ENCODE peak calls at places on chromosomes 7 and 10, in five cellular contexts. Y is IMR-90, U is choroid plexus epithelial cell, X is coronary artery, P is astrocyte of the spinal cord. L is an unnamed sample.
A peak's percentile ranks its signal among the peaks of the same experiment; 100 is the strongest.

GRCh38 chr10:84296071-84296981 is 32.1 kb upstream of the CCSER2 start:
- DNase-seq in Y (peak; percentile 98), U (peak; percentile 67), X (no peak), P (peak; percentile 90), L (no peak)

GRCh38 chr10:15351099-15351820 is 19.8 kb downstream of the FAM171A1 start:
- DNase-seq in Y (no peak), U (no peak), X (no peak), P (no peak), L (no peak)

GRCh38 chr7:36639826-36640225 is 84.5 kb downstream of the AOAH start:
- DNase-seq in Y (no peak), U (no peak), X (no peak), P (no peak), L (no peak)

GRCh38 chr10:6649107-6649720 is 69.1 kb upstream of the PRKCQ start:
- DNase-seq in Y (no peak), U (no peak), X (no peak), P (no peak), L (no peak)

GRCh38 chr7:34158754-34159153 is 253.4 kb downstream of the BMPER start:
- DNase-seq in Y (peak; percentile 15), U (no peak), X (no peak), P (no peak), L (no peak)

GRCh38 chr7:147015999-147016398 is 899.4 kb downstream of the CNTNAP2 start:
- DNase-seq in Y (no peak), U (no peak), X (no peak), P (no peak), L (no peak)

GRCh38 chr7:106888204-106888603 is 23.1 kb downstream of the PIK3CG start:
- DNase-seq in Y (no peak), U (no peak), X (no peak), P (no peak), L (no peak)

GRCh38 chr10:117960345-117960744 is 86.4 kb downstream of the RAB11FIP2 start:
- DNase-seq in Y (peak; percentile 52), U (peak; percentile 8), X (no peak), P (peak; percentile 42), L (no peak)

GRCh38 chr10:93062499-93063216 is 2.1 kb downstream of the CYP26C1 start:
- DNase-seq in Y (peak; percentile 44), U (peak; percentile 44), X (no peak), P (no peak), L (no peak)

GRCh38 chr10:95467162-95467599 is 94.0 kb downstream of the SORBS1 start:
- DNase-seq in Y (no peak), U (peak; percentile 91), X (no peak), P (peak; percentile 63), L (peak; percentile 80)

GRCh38 chr7:80841566-80842478 is 77.0 kb downstream of the SEMA3C start:
- DNase-seq in Y (no peak), U (peak; percentile 66), X (no peak), P (peak; percentile 53), L (no peak)

GRCh38 chr10:37710831-37711616 is 146.4 kb downstream of the ZNF248 start:
- DNase-seq in Y (no peak), U (no peak), X (no peak), P (no peak), L (no peak)

GRCh38 chr7:601573-602340 is 82.1 kb upstream of the PDGFA start:
- DNase-seq in Y (peak; percentile 19), U (peak; percentile 35), X (peak; percentile 87), P (peak; percentile 25), L (no peak)

GRCh38 chr10:60877777-60878120 is 66.2 kb downstream of the RHOBTB1 start:
- DNase-seq in Y (no peak), U (no peak), X (no peak), P (no peak), L (no peak)

GRCh38 chr10:47111329-47111862 is 188.6 kb upstream of the GDF10 start:
- DNase-seq in Y (no peak), U (no peak), X (no peak), P (no peak), L (peak; percentile 31)
- TF ChIP-seq CTCF in Y (no peak), U (no peak), X (no peak), P (no peak), L (no peak)

GRCh38 chr7:149496642-149497391 is 792 bp downstream of the ZNF746 start:
- DNase-seq in Y (peak; percentile 15), U (peak; percentile 33), X (no peak), P (peak; percentile 32), L (no peak)

GRCh38 chr7:149500201-149500600 is 2.6 kb upstream of the ZNF746 start:
- DNase-seq in Y (no peak), U (no peak), X (no peak), P (no peak), L (no peak)

GRCh38 chr7:149494738-149495368 is 2.8 kb downstream of the ZNF746 start:
- DNase-seq in Y (peak; percentile 61), U (peak; percentile 66), X (no peak), P (no peak), L (no peak)

GRCh38 chr7:149495785-149496641 is 1.6 kb downstream of the ZNF746 start:
- DNase-seq in Y (peak; percentile 85), U (peak; percentile 89), X (no peak), P (peak; percentile 82), L (no peak)

DNA sequence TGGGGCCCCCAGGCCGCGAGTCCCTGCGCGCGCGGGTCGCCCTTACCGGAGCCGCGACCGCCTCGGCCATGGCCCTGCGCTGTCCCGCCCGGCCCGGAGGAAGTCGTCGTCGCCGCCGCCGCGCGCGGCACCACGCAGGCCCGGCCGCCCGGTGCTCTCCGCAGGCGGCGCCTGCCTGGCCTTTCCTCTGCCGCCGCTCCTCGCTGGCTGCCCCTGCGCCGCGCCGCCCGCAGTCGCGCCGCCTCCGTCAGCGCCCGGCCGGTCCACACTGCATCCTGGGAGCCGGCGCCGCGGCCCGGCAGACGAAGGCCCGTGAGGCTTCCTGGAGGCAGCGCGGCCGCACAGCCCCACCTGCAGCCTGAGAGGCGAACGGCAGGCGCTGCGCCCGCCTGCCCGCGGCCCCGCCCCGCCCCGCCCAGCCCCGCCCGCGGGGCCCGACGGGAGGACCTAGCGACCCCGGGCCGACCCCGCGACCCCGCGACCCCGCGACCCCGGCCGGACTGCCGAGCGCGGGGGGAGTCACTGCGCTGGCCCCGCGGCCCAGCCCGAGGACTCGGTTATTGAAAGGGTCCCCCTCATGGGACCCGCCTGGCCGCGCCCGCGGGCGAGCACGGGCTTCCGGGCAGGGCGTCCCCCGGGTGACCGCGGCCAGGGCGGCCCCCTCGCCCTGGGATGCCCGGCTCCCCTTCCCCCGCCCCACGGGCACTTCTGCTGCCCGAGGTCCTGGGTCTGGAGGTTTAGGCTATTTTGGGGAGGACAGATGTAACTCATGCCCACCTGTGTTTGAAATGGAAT is at the start of gene ZNF746:
- DNase-seq in Y (peak; percentile 76), U (peak; percentile 85), X (peak; percentile 85), P (peak; percentile 76), L (peak; percentile 86)
- TF ChIP-seq CTCF in Y (peak; percentile 85), U (peak; percentile 55), X (peak; percentile 22), P (peak; percentile 52), L (peak; percentile 77)

DNA sequence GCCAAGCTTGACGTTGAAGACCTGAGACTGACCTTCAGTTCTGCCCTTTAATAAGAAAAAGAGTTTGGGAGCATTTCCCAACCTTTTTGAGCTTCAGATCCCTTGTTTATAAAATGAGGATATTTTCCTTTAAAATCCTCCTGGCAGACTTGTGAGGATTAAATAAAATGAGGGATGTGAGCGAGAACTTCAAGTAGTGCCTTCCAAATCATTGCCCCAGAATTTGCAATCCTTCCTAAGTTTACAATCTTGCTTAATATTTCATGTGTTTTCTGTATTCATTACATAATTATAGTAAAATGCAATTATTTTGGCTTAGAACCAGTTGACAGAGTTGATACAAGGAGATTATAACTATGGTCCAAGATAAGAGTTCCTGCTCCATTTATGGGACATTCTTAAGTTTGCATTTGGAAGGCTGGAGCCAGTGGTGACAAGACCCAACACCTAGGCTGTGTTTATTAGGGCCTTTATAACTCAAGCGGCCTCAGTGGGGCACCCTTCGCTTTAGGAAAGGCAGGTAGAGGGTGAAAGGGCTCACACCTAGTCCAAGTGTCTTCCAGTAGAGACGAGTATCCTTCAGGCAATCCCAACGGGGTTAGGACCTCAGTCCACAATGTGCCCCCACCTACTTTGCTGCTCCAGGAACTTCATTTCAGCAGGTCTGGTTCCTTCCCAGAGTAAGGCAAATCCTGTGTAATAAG is 317.5 kb downstream of the WDR11 start:
- DNase-seq in Y (no peak), U (no peak), X (no peak), P (no peak), L (no peak)
- TF ChIP-seq CTCF in Y (no peak), U (no peak), X (no peak), P (no peak), L (no peak)

DNA sequence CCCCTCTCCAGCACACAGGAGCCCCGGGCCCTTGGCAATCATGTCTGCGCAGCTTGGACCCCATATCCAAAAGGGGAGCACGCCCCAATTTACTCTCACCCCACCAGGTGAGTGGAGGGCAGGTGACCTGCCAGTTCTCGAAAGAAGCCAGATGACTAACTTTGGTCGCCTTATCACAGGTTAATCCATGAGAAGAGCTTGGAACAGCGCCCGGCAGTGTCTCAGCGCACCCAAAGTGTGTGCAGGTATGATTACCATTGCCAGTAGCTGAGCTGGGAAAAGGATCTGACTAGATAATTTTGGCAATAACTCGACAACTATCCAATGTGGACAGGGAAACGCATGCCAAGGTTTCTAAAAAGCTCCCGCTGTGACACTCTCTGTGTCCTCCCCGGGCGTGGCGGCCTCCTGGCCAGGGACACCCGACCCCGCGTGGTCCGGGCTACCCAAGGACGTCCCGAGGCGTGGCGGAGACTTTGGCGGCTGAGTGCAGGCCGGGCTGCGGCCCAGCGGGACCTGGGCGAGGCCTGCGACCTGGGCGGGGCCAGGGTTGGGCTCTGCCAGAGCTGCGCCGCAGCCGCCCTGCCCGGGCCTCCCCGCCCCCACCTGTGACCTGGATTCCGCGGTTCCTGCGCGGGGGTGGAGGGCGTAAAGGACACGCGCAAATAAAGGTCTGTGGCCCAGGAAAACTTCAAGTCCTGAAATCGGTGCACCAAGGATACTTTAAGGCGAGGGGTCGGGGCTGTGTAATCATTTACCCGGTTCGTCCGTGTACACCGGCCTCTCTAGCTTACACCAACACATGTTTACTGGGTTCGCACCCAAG is 13.7 kb upstream of the WAPL start:
- DNase-seq in Y (no peak), U (no peak), X (peak; percentile 75), P (no peak), L (no peak)
- TF ChIP-seq CTCF in Y (no peak), U (no peak), X (no peak), P (no peak), L (no peak)

GRCh38 chr10:102117391-102118159 is 2.6 kb downstream of the LDB1 start:
- DNase-seq in Y (peak; percentile 73), U (peak; percentile 81), X (peak; percentile 84), P (peak; percentile 77), L (peak; percentile 78)
- TF ChIP-seq CTCF in Y (peak; percentile 33), U (peak; percentile 37), X (no peak), P (peak; percentile 39), L (peak; percentile 40)

DNA sequence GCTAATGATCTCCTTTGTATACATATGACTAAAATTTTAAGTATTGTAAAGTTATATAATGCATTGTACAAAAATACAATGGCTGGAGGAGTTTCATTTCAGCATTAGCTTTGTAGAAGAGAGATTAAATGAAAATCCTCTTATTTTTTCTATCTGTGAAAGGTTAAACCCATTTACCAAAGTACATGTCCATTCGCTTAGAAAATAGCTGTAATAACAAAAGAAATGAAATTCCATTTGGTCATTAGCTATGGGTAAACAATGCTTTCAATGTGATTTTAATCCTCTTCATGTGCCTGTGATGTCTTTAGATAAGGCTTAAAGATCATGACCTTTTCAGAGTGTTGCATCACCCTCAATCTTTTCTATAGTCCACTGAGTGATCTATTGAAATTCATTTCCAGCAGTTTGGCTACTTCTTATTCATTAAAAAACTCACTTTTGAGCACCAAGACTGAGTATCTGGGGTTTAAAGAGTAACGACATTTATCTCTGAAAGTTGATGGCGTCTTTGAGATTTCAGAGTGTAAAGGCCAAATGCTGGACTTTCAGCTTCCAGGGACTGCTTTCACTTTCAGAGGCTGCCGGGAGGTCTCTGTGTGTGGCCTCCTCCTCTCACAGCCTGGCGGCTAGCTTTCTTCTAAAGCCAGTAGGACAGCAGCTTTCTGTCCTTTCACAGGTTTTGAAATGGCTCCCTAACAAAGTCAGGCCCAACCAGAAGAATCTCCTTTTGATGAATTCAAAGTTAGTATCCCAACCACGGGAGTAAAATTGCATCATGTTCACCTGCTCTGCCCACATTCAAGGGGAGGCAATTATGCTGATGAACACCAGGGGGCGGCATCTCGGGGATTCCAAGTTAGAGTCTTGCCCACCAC is 701.4 kb upstream of the COBL start:
- DNase-seq in Y (no peak), U (no peak), X (no peak), P (peak; percentile 1), L (no peak)
- TF ChIP-seq CTCF in Y (no peak), U (no peak), X (no peak), P (peak; percentile 38), L (peak; percentile 82)

L was measured in type B pancreatic cell.